ENCODE peak calls at places on chromosome 15, in seven cellular contexts. G is GM23338, P is right lobe of liver, S is IMR-90, A is GM23248, T is left lung, B is lower lobe of right lung. E is an unnamed sample. For H3K4me1, the result is how much of the 10 kb centered on the place peaks cover.

GRCh38 chr15:62500325-62500724 is 335.2 kb upstream of the C2CD4B start:
- DNase-seq in A (no peak), P (no peak), G (no peak), T (no peak), B (no peak), S (no peak), E (no peak)

GRCh38 chr15:37010595-37010994 is 89.8 kb downstream of the MEIS2 start:
- DNase-seq in G (no peak), A (no peak), T (no peak), S (no peak), P (no peak), B (no peak), E (no peak)

GRCh38 chr15:43440721-43441281 is 52.2 kb downstream of the TP53BP1 start:
- DNase-seq in A (peak), T (no peak), S (peak), B (no peak), G (peak), P (no peak), E (peak)

GRCh38 chr15:99709243-99709986 is 23.8 kb downstream of the LYSMD4 start:
- DNase-seq in S (no peak), G (no peak), A (no peak), T (no peak), B (no peak), P (no peak), E (no peak)

GRCh38 chr15:32851619-32852416 is 134.0 kb downstream of the GREM1 start:
- DNase-seq in P (no peak), G (no peak), B (no peak), A (peak), S (peak), T (no peak), E (no peak)

GRCh38 chr15:44300567-44300966 is 12.0 kb downstream of the GOLM2 start:
- DNase-seq in P (no peak), G (no peak), S (no peak), T (no peak), A (no peak), B (no peak), E (no peak)

GRCh38 chr15:98799461-98799971 is 151.2 kb downstream of the IGF1R start:
- DNase-seq in P (no peak), T (peak), B (peak), A (peak), S (peak), G (peak), E (no peak)

GRCh38 chr15:80942746-80943565 is 46.7 kb downstream of the MESD start:
- DNase-seq in B (no peak), G (no peak), A (peak), S (peak), T (no peak), P (no peak), E (peak)

GRCh38 chr15:48437178-48437577 is 105.9 kb downstream of the DUT start:
- DNase-seq in P (no peak), A (peak), G (no peak), B (no peak), S (peak), T (no peak), E (no peak)

GRCh38 chr15:80701676-80702311 is 6.7 kb downstream of the ABHD17C start:
- DNase-seq in P (no peak), S (no peak), G (no peak), A (no peak), B (no peak), T (no peak), E (no peak)

GRCh38 chr15:77468896-77469295 is 48.2 kb downstream of the HMG20A start:
- DNase-seq in B (no peak), G (no peak), S (no peak), T (no peak), P (no peak), A (no peak), E (no peak)

GRCh38 chr15:94972314-94972713 is 741.0 kb downstream of the MCTP2 start:
- DNase-seq in P (no peak), G (peak), A (peak), B (no peak), T (no peak), S (no peak), E (no peak)

GRCh38 chr15:84929795-84930371 is 45.4 kb downstream of the SLC28A1 start:
- DNase-seq in B (no peak), T (peak), P (peak), G (no peak), A (peak), S (peak), E (no peak)

GRCh38 chr15:63378946-63379345 is 2.7 kb downstream of the CA12 start:
- DNase-seq in G (no peak), S (no peak), A (no peak), P (no peak), B (no peak), T (no peak), E (no peak)

GRCh38 chr15:38504680-38505467 is 50.9 kb downstream of the FAM98B start:
- DNase-seq in G (no peak), B (no peak), A (no peak), P (no peak), S (peak), T (no peak), E (no peak)

GRCh38 chr15:25717116-25717755 is 145.9 kb downstream of the ATP10A start:
- DNase-seq in P (no peak), A (peak), S (peak), B (no peak), G (no peak), T (no peak), E (no peak)

GRCh38 chr15:95495033-95495541 is 835.4 kb upstream of the NR2F2 start:
- DNase-seq in G (no peak), A (peak), T (peak), S (no peak), P (no peak), B (no peak), E (peak)

DNA sequence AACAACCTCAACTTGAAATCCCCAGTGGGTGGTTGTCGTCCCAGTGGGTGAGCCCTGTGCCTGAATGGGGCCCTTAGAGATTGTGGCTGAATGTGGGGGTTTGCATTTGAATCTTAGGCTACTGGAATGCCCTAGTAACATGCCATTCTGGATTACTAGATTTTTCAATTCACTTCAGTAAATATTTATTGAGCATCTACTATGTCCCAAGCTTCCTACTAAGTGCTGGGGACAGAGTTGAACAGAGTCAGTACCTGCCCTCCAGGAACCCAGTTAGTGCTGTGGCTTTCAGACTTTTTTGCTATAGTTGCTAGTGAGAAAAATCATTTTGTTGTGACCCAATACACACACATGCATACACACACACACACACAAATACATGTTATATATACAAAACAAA is 39.0 kb downstream of the CORO2B start:
- DNase-seq in G (no peak), T (no peak), S (no peak), P (no peak), A (no peak), B (no peak), E (no peak)
- H3K4me1 ChIP-seq in G (under half), T (under half), S (under half), P (under half), A (under half), B (under half), E (under half)

GRCh38 chr15:93087825-93088199 is 1.2 kb downstream of the RGMA start:
- DNase-seq in B (peak), T (no peak), A (peak), S (peak), G (peak), P (peak), E (peak)
- H3K4me3 ChIP-seq in B (peak), T (peak), A (peak), S (no peak), G (peak), P (no peak), E (peak)

DNA sequence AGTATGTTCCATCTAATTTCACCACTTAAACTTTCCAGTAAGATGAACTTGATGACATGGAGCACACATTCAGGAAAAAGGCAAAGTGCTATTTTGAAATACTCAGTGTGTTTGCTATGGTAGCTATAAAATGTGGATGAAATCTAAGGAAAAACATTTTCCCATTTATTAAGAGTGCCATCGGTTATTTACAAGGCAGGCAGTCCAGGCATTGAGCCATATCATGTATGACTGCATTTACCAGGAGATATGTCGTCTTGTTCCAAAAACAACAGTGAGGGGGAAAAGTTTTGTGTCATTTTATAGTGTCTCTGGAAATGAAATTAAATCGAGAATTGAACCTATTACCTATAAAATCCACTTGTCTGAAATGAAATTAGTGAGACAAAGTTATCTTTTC is 13.7 kb downstream of the ANXA2 start:
- DNase-seq in T (no peak), P (no peak), G (no peak), B (no peak), S (peak), A (peak), E (no peak)
- H3K4me1 ChIP-seq in T (under half), P (under half), G (under half), B (half or more), S (under half), A (half or more), E (under half)

GRCh38 chr15:72889545-72889944 is 106.0 kb upstream of the ADPGK start:
- DNase-seq in A (peak), S (no peak), G (no peak), P (no peak), T (no peak), B (no peak), E (no peak)
- H3K4me3 ChIP-seq in A (no peak), S (no peak), G (no peak), P (no peak), T (no peak), B (no peak), E (no peak)

GRCh38 chr15:75028991-75029377 is 5.6 kb downstream of the PPCDC start:
- DNase-seq in A (no peak), S (no peak), P (no peak), T (no peak), G (peak), B (no peak), E (no peak)
- H3K4me1 ChIP-seq in A (under half), S (under half), P (under half), T (under half), G (under half), B (half or more), E (under half)

DNA sequence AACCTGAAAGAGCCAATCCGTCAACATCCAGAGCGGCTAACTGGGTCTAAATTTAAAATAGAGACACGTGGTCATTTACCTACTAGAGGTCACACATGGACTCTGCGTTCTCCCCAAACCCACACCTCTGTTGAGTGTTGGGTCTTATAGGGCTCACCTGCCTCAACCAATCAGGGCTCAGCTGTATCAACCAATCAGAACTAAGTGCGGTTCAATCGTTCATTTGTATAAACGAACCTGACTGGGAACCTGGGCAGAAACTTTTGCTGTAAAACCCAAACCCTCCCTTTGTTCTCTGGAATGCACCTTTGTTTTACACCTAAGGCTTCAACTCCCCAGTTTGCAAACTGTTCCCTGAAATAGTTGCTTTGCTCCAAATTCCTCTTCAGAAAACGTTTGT is 8.9 kb downstream of the DNAAF4 start:
- DNase-seq in B (no peak), T (no peak), G (peak), P (no peak), S (no peak), A (no peak), E (no peak)
- H3K4me3 ChIP-seq in B (no peak), T (no peak), G (no peak), P (no peak), S (no peak), A (no peak), E (no peak)

GRCh38 chr15:66896611-66897010 is 168.8 kb upstream of the SMAD3 start:
- DNase-seq in G (no peak), P (no peak), S (no peak), A (no peak), T (no peak), B (no peak), E (no peak)
- H3K4me1 ChIP-seq in G (under half), P (under half), S (under half), A (under half), T (under half), B (under half), E (under half)

GRCh38 chr15:40278026-40278425 is 4.8 kb downstream of the ANKRD63 start:
- DNase-seq in P (no peak), T (peak), B (no peak), A (no peak), S (no peak), G (no peak), E (no peak)

GRCh38 chr15:40277472-40277871 is 5.4 kb downstream of the ANKRD63 start:
- DNase-seq in A (no peak), T (peak), B (no peak), G (no peak), S (no peak), P (no peak), E (peak)

GRCh38 chr15:40275954-40276353 is 6.9 kb downstream of the ANKRD63 start:
- DNase-seq in S (no peak), G (no peak), A (no peak), B (no peak), P (no peak), T (peak), E (no peak)

GRCh38 chr15:40275491-40275890 is 7.4 kb downstream of the ANKRD63 start:
- DNase-seq in B (no peak), T (no peak), G (no peak), S (no peak), A (no peak), P (no peak), E (no peak)

DNA sequence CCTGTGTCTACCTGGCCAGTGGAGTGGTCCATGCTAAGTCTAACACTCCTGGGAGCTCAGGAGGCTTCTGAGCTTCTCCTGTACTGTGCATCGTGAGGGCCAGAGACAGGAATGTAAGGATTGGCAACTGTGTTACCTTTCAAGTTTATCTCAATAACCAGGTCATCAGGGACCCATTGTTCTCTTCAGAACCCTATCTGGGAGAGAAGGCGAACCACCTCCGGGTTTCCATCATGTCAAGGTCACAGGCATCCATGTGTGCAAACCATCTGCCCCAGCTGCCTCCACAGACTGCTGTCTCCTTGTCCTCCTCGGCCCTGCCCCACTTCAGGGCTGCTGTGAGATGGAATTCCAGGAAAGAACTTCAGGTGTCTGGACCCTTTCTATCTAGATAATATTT is 5.9 kb downstream of the ANKRD63 start:
- DNase-seq in B (no peak), P (no peak), S (no peak), T (peak), G (no peak), A (no peak), E (no peak)
- H3K4me3 ChIP-seq in B (no peak), P (no peak), S (no peak), T (no peak), G (no peak), A (no peak), E (no peak)